ENCODE peak calls at places on chromosomes 4 and X, in five cellular contexts. One of them, this sample, is unnamed.

GRCh38 chr4:169621754-169622481 is 1.5 kb downstream of the CLCN3 start:
- DNase-seq in cardiac muscle cell: peak
- DNase-seq in omental fat pad: no peak
- DNase-seq in uterus: no peak
- DNase-seq in lower leg skin: no peak
- DNase-seq in this sample: no peak

GRCh38 chr4:57064811-57065711 is 45.1 kb downstream of the IGFBP7 start:
- DNase-seq in uterus: peak
- DNase-seq in lower leg skin: no peak
- DNase-seq in omental fat pad: no peak
- DNase-seq in cardiac muscle cell: peak
- DNase-seq in this sample: no peak

GRCh38 chr4:73676881-73677323 is 56.7 kb upstream of the RASSF6 start:
- DNase-seq in omental fat pad: no peak
- DNase-seq in cardiac muscle cell: peak
- DNase-seq in lower leg skin: no peak
- DNase-seq in uterus: no peak
- DNase-seq in this sample: no peak

GRCh38 chrX:152573866-152574265 is 63.8 kb upstream of the GABRQ start:
- DNase-seq in omental fat pad: no peak
- DNase-seq in cardiac muscle cell: no peak
- DNase-seq in lower leg skin: no peak
- DNase-seq in uterus: no peak
- DNase-seq in this sample: no peak

GRCh38 chr4:162131256-162131655 is 32.5 kb downstream of the FSTL5 start:
- DNase-seq in lower leg skin: no peak
- DNase-seq in cardiac muscle cell: no peak
- DNase-seq in uterus: no peak
- DNase-seq in omental fat pad: no peak
- DNase-seq in this sample: no peak

GRCh38 chr4:98728433-98728832 is 70.0 kb upstream of the TSPAN5 start:
- DNase-seq in lower leg skin: no peak
- DNase-seq in omental fat pad: no peak
- DNase-seq in uterus: no peak
- DNase-seq in cardiac muscle cell: peak
- DNase-seq in this sample: peak

GRCh38 chr4:176005766-176006165 is 59.9 kb upstream of the WDR17 start:
- DNase-seq in omental fat pad: no peak
- DNase-seq in lower leg skin: no peak
- DNase-seq in cardiac muscle cell: no peak
- DNase-seq in uterus: no peak
- DNase-seq in this sample: no peak

GRCh38 chr4:115648786-115649185 is 535.4 kb upstream of the NDST4 start:
- DNase-seq in omental fat pad: no peak
- DNase-seq in lower leg skin: no peak
- DNase-seq in cardiac muscle cell: no peak
- DNase-seq in uterus: no peak
- DNase-seq in this sample: no peak

GRCh38 chrX:129235903-129236302 is 287.4 kb downstream of the SMARCA1 start:
- DNase-seq in cardiac muscle cell: no peak
- DNase-seq in uterus: no peak
- DNase-seq in omental fat pad: no peak
- DNase-seq in lower leg skin: no peak
- DNase-seq in this sample: no peak

GRCh38 chr4:21952549-21952948 is 4.0 kb upstream of the KCNIP4 start:
- DNase-seq in cardiac muscle cell: no peak
- DNase-seq in lower leg skin: no peak
- DNase-seq in omental fat pad: no peak
- DNase-seq in uterus: no peak
- DNase-seq in this sample: no peak

GRCh38 chr4:7381221-7381889 is 53.4 kb downstream of the PSAPL1 start:
- DNase-seq in omental fat pad: peak
- DNase-seq in uterus: no peak
- DNase-seq in lower leg skin: peak
- DNase-seq in cardiac muscle cell: no peak
- DNase-seq in this sample: no peak

GRCh38 chr4:77052352-77052751 is 23.4 kb downstream of the CCNI start:
- DNase-seq in lower leg skin: no peak
- DNase-seq in uterus: no peak
- DNase-seq in omental fat pad: no peak
- DNase-seq in cardiac muscle cell: peak
- DNase-seq in this sample: peak

GRCh38 chr4:112145820-112146813 is 863 bp downstream of the FAM241A start:
- DNase-seq in uterus: peak
- DNase-seq in omental fat pad: no peak
- DNase-seq in cardiac muscle cell: peak
- DNase-seq in lower leg skin: peak
- DNase-seq in this sample: peak

GRCh38 chrX:44903107-44903506 is 30.1 kb downstream of the KDM6A start:
- DNase-seq in lower leg skin: no peak
- DNase-seq in uterus: no peak
- DNase-seq in omental fat pad: no peak
- DNase-seq in cardiac muscle cell: peak
- DNase-seq in this sample: no peak

DNA sequence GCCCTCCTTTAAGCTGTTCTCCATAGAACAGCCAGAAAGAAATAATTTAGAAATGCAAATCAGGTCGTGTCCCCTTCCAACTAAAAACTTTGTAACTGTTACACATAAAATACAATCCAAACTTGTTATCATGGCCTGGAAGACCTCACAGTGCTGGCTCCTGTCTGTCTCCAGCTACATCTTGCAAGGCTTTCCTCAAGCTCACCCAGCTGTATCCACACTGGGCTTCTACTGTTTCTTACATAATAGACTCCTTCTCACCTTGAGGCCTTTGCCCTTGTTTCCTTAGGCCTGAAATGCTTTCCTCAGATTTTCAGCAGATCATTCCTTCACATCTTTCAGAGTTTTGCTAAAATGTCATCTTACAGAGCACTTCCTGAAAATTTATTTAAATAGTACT is 33.5 kb upstream of the USP53 start:
- DNase-seq in lower leg skin: no peak
- DNase-seq in omental fat pad: no peak
- DNase-seq in uterus: no peak
- DNase-seq in cardiac muscle cell: no peak
- DNase-seq in this sample: no peak
- TF ChIP-seq CTCF in lower leg skin: no peak
- TF ChIP-seq CTCF in omental fat pad: no peak
- TF ChIP-seq CTCF in uterus: no peak
- TF ChIP-seq CTCF in cardiac muscle cell: no peak
- TF ChIP-seq CTCF in this sample: no peak

GRCh38 chrX:146278381-146278780 is 460.8 kb downstream of the SLITRK2 start:
- DNase-seq in omental fat pad: no peak
- DNase-seq in cardiac muscle cell: no peak
- DNase-seq in lower leg skin: no peak
- DNase-seq in uterus: no peak
- DNase-seq in this sample: no peak
- TF ChIP-seq CTCF in omental fat pad: no peak
- TF ChIP-seq CTCF in cardiac muscle cell: no peak
- TF ChIP-seq CTCF in lower leg skin: no peak
- TF ChIP-seq CTCF in uterus: no peak
- TF ChIP-seq CTCF in this sample: no peak

DNA sequence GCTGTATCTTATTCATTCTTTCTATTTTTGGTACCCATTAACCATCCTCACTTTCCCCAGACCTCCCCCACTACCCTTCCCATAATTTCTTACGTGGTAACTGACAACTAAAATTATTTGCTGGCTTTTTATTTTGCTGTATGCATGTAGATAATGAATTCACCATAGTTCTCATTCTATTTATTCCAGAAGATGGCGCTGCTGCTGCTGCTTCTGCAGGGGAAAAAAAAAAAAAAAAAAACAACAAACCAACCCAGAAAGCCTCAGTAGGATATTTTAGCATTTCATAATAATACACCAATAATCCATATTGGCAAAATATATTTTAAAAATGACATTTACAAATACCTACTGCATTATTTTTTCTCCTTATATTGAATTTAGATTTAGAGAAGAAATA is 416.6 kb upstream of the MAGEB18 start:
- DNase-seq in lower leg skin: no peak
- DNase-seq in cardiac muscle cell: peak
- DNase-seq in omental fat pad: no peak
- DNase-seq in uterus: no peak
- DNase-seq in this sample: no peak
- TF ChIP-seq CTCF in lower leg skin: no peak
- TF ChIP-seq CTCF in cardiac muscle cell: peak
- TF ChIP-seq CTCF in omental fat pad: no peak
- TF ChIP-seq CTCF in uterus: no peak
- TF ChIP-seq CTCF in this sample: no peak

DNA sequence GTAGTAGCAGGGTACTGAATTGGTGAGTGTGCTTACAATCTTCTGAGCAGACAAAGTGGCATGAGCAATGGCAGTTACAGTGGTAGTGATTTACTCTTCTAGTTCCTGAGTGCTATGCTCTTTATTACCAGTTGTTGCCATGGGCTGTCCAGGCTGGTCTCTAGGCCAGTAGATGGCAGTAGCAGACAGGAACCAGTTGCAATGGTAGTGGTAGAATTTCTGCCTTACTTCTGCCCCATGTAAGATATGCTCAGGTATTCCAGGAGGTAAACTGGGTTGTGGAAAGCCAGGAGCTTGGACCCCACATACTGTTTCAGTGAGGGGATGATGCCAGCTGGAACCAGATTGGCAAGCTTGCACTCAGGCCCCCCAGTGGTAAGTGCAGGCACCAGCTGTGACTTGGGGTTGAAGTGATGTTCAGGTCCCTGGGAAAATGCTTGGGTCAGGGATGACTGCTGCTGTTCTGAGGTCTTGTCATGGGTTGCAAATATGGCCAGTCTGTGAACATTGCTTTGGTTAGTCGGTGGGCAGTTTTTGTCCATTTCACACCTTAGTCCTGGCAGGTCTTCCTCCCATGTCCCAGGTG is 63.0 kb upstream of the ZXDB start:
- DNase-seq in lower leg skin: no peak
- DNase-seq in uterus: no peak
- DNase-seq in omental fat pad: no peak
- DNase-seq in cardiac muscle cell: no peak
- DNase-seq in this sample: no peak
- TF ChIP-seq CTCF in lower leg skin: no peak
- TF ChIP-seq CTCF in uterus: no peak
- TF ChIP-seq CTCF in omental fat pad: no peak
- TF ChIP-seq CTCF in cardiac muscle cell: no peak
- TF ChIP-seq CTCF in this sample: no peak

This sample was measured in CD8-positive, alpha-beta T cell.